ENCODE peak calls at places on chromosomes 16 and 17, in seven cellular contexts. U is Peyer's patch; A is mammary epithelial cell; K is heart left ventricle; C is PC-9; O is CD8-positive, alpha-beta memory T cell; V is H9. B is an unnamed sample. For H3K4me1 and H3K9me3, the result is how much of the 10 kb centered on the place peaks cover.

GRCh38 chr16:20359997-20360396 is 7.5 kb upstream of the UMOD start:
- DNase-seq in U (no peak), A (no peak), K (no peak), C (no peak), O (no peak), V (peak), B (no peak)

GRCh38 chr16:87295259-87295658 is 21.9 kb downstream of the C16orf95 start:
- DNase-seq in U (no peak), A (peak), K (no peak), C (peak), O (no peak), V (no peak), B (no peak)

GRCh38 chr16:1089439-1089821 is 6.6 kb downstream of the C1QTNF8 start:
- DNase-seq in U (no peak), A (no peak), K (no peak), C (no peak), O (no peak), V (no peak), B (peak)

GRCh38 chr17:73628642-73629552 is 15.3 kb downstream of the SDK2 start:
- DNase-seq in U (no peak), A (peak), K (peak), C (no peak), O (no peak), V (no peak), B (no peak)

GRCh38 chr16:58862334-58863024 is 128.4 kb upstream of the GOT2 start:
- DNase-seq in U (no peak), A (no peak), K (no peak), C (no peak), O (no peak), V (peak), B (no peak)

GRCh38 chr17:38693700-38694329 is 11.3 kb upstream of the MLLT6 start:
- DNase-seq in U (peak), A (no peak), K (peak), C (no peak), O (no peak), V (peak), B (peak)

GRCh38 chr16:3101018-3101840 is 2.1 kb upstream of the ZSCAN10 start:
- DNase-seq in U (peak), A (no peak), K (no peak), C (no peak), O (no peak), V (peak), B (no peak)

GRCh38 chr17:73585583-73585982 is 58.7 kb downstream of the SDK2 start:
- DNase-seq in U (no peak), A (no peak), K (no peak), C (no peak), O (no peak), V (peak), B (no peak)

GRCh38 chr16:24070851-24071250 is 185.3 kb upstream of the CACNG3 start:
- DNase-seq in U (no peak), A (peak), K (no peak), C (no peak), O (no peak), V (peak), B (no peak)

GRCh38 chr16:27526169-27526568 is 23.5 kb downstream of the GTF3C1 start:
- DNase-seq in U (no peak), A (no peak), K (peak), C (no peak), O (no peak), V (no peak), B (peak)

GRCh38 chr16:58366247-58367031 is 25.8 kb upstream of the GINS3 start:
- DNase-seq in U (no peak), A (peak), K (no peak), C (peak), O (no peak), V (no peak), B (no peak)

GRCh38 chr16:1960665-1961630 is 1.6 kb downstream of the NDUFB10 start:
- DNase-seq in U (no peak), A (peak), K (no peak), C (peak), O (no peak), V (peak), B (peak)

GRCh38 chr17:73533801-73534574 is 110.3 kb downstream of the SDK2 start:
- DNase-seq in U (no peak), A (no peak), K (peak), C (no peak), O (no peak), V (peak), B (peak)

GRCh38 chr16:83713597-83713996 is 94.2 kb upstream of the HSBP1 start:
- DNase-seq in U (no peak), A (no peak), K (no peak), C (no peak), O (no peak), V (no peak), B (no peak)

GRCh38 chr17:58528443-58528842 is 14.0 kb upstream of the MTMR4 start:
- DNase-seq in U (no peak), A (no peak), K (no peak), C (no peak), O (no peak), V (no peak), B (no peak)

GRCh38 chr17:68033636-68034451 is 1.7 kb upstream of the KPNA2 start:
- DNase-seq in U (no peak), A (no peak), K (no peak), C (peak), O (no peak), V (peak), B (no peak)
- H3K4me1 ChIP-seq in U (under half), A (under half), K (under half), C (under half), O (under half), V (under half), B (under half)

DNA sequence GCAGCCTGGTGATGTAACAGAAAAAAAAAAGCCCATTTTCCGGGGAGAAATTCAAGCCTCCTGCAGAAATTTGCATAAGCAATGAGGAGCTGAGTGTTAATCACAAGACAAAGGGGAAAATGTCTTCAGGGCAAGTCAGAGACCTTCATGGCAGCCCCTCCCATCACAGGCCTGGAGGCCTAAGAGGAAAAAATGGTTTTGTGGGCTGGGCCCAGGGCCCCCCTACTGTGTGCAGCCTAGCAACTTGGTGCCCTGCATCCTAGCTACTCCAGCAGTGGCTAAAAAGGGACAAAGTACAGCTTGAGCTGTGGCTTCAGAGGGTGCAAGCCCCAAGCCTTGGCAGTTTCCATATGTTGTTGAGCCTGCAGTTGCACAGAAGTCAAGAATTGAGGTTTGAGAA is 49.7 kb downstream of the AHSP start:
- DNase-seq in U (no peak), A (no peak), K (no peak), C (no peak), O (no peak), V (no peak), B (no peak)
- H3K9me3 ChIP-seq in U (under half), A (under half), K (under half), C (under half), O (under half), V (under half), B (under half)

GRCh38 chr17:49404371-49404770 is 10.3 kb downstream of the PHB1 start:
- DNase-seq in U (peak), A (no peak), K (no peak), C (no peak), O (peak), V (no peak), B (no peak)

GRCh38 chr17:49401971-49402491 is 12.7 kb downstream of the PHB1 start:
- DNase-seq in U (no peak), A (no peak), K (no peak), C (no peak), O (no peak), V (no peak), B (no peak)

GRCh38 chr17:49404906-49405305 is 9.8 kb downstream of the PHB1 start:
- DNase-seq in U (no peak), A (no peak), K (no peak), C (no peak), O (no peak), V (no peak), B (no peak)

GRCh38 chr17:49402706-49403105 is 12.0 kb downstream of the PHB1 start:
- DNase-seq in U (no peak), A (no peak), K (no peak), C (no peak), O (no peak), V (no peak), B (no peak)

GRCh38 chr17:49403514-49404289 is 11.0 kb downstream of the PHB1 start:
- DNase-seq in U (peak), A (no peak), K (no peak), C (no peak), O (no peak), V (no peak), B (no peak)
- H3K27ac ChIP-seq in U (peak), A (no peak), K (no peak), C (no peak), O (peak), V (no peak), B (no peak)

GRCh38 chr17:49437696-49438438 is 23.2 kb upstream of the PHB1 start:
- DNase-seq in U (no peak), A (no peak), K (no peak), C (no peak), O (no peak), V (peak), B (no peak)

GRCh38 chr17:49439305-49439672 is 24.6 kb upstream of the PHB1 start:
- DNase-seq in U (no peak), A (no peak), K (no peak), C (no peak), O (no peak), V (no peak), B (no peak)

GRCh38 chr17:49439673-49440571 is 25.2 kb upstream of the PHB1 start:
- DNase-seq in U (no peak), A (no peak), K (no peak), C (no peak), O (no peak), V (peak), B (no peak)

GRCh38 chr17:49438439-49438861 is 23.8 kb upstream of the PHB1 start:
- DNase-seq in U (no peak), A (no peak), K (no peak), C (no peak), O (no peak), V (peak), B (no peak)

DNA sequence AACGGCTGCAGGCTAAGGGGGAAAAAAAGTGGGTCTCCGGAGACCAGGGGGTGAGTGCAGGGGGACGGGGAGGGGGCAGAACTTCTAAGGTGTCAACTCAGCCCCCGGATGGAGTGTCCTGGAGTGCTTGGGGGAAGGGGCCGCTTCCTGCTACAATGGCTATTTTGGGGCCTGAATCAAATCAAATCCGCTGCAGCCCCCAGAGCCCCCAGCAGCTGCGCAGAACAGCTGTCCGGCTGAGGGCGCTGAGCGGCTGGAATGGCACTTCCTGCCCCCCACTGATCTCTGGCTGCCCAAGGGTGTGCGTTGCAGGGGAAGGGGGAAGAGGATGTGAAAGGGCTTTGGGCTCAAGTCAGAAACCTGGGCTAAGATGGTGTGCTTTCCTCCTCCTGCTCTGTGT is 24.2 kb upstream of the PHB1 start:
- DNase-seq in U (no peak), A (no peak), K (no peak), C (no peak), O (no peak), V (peak), B (no peak)
- H3K4me1 ChIP-seq in U (under half), A (under half), K (under half), C (under half), O (under half), V (under half), B (under half)

GRCh38 chr16:55756963-55757362 is 75.9 kb downstream of the CES1 start:
- DNase-seq in U (no peak), A (no peak), K (no peak), C (no peak), O (no peak), V (no peak), B (no peak)
- H3K9me3 ChIP-seq in U (under half), A (under half), K (under half), C (under half), O (under half), V (under half), B (under half)

DNA sequence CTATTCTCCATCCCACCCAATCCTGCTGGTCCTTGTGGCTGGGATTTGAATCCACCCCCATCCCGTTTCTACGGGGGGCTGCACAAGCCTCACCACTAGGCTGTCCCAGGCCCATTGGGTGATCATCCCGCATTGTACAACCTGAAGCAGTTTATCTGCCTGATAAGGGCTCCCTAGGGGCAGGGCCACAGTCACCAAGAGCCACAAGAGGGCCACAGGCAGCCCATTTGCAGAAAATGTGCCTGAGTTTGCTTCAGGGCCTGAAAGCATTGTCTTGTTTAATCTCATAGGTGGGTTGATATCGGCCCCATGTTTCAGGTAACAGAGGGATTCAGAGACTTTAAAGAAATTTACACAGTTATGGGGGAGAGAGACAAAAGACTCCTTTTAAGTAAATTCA is 245.0 kb downstream of the CPPED1 start:
- DNase-seq in U (no peak), A (no peak), K (peak), C (no peak), O (no peak), V (no peak), B (no peak)
- H3K27ac ChIP-seq in U (no peak), A (no peak), K (no peak), C (no peak), O (no peak), V (no peak), B (no peak)

DNA sequence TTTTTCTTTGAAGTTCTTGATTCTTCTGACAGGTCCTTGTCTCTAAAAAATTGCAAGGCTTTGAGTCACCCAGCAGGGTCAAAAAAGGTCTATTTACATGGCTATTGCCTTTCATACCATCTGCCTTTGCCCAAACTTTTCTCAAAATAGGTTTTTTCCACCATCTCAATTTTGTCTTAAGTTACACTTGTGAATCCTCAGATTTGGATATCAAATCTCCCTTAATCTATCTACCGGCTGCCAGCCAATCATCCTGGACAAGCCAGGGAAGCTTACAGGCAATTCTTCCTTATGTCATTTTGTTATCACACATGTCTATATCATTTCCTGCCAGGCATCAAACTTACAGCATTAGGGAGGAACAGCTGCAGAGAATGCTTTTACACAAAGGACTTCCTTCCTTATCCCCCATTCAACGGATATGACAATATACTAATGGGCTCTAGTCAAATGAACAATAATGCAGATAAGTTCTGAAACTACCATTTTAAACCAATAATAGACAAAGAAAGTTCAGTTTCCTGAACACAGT is 104.1 kb upstream of the CORO6 start:
- DNase-seq in U (no peak), A (no peak), K (no peak), C (no peak), O (no peak), V (no peak), B (no peak)
- H3K4me1 ChIP-seq in U (under half), A (under half), K (half or more), C (under half), O (half or more), V (under half), B (under half)

DNA sequence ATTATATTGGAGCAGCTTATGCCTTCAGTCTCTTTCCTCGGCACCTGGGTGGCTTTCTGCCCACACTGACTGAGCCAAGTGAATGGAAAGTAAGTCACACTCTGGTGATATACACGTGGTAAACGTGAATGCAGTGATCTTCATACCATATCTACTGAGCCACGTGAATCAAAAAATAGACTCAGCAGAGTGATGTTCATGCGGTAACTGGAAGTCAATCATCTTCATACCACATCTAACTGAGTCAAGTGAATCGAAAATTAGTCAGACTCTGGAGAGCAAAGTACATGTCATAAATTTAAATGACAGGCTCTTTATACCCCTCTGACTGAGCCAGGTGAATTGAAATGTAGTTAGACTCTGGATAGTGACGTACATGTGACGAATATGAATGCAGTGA is 47.1 kb upstream of the ARL4D start:
- DNase-seq in U (no peak), A (no peak), K (no peak), C (no peak), O (no peak), V (no peak), B (no peak)
- H3K9me3 ChIP-seq in U (under half), A (under half), K (under half), C (under half), O (under half), V (under half), B (under half)

GRCh38 chr17:76243826-76244679 is 3.8 kb upstream of the RNF157 start:
- DNase-seq in U (no peak), A (no peak), K (no peak), C (no peak), O (no peak), V (no peak), B (no peak)

GRCh38 chr17:76241205-76241539 is 879 bp upstream of the RNF157 start:
- DNase-seq in U (no peak), A (no peak), K (no peak), C (no peak), O (no peak), V (no peak), B (no peak)

GRCh38 chr17:76240461-76241204 is at the start of gene RNF157:
- DNase-seq in U (peak), A (no peak), K (peak), C (no peak), O (peak), V (peak), B (peak)

GRCh38 chr17:76239538-76240274 is 587 bp downstream of the RNF157 start:
- DNase-seq in U (no peak), A (no peak), K (no peak), C (no peak), O (no peak), V (peak), B (peak)

DNA sequence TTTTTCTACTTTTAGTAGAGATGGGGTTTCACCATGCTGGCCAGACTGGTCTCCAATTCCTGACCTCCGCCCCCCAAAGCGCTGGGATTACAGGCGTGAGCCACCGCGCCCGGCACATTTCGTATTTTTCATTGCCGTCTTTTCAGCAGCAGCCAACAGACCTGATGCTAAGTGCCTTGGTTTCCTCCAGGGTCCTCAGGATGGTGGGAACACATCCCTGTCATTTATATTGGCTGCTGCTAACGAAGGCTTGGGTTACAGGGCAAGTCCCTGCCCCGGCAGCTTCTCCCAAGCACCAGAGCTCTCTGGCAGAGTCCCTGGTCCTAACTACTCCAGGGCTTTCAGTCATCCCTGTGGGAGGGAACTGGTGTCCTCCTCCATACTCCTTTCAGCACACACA is 1.5 kb upstream of the RNF157 start:
- DNase-seq in U (no peak), A (no peak), K (no peak), C (no peak), O (no peak), V (no peak), B (no peak)
- H3K27ac ChIP-seq in U (no peak), A (no peak), K (no peak), C (no peak), O (peak), V (no peak), B (no peak)

DNA sequence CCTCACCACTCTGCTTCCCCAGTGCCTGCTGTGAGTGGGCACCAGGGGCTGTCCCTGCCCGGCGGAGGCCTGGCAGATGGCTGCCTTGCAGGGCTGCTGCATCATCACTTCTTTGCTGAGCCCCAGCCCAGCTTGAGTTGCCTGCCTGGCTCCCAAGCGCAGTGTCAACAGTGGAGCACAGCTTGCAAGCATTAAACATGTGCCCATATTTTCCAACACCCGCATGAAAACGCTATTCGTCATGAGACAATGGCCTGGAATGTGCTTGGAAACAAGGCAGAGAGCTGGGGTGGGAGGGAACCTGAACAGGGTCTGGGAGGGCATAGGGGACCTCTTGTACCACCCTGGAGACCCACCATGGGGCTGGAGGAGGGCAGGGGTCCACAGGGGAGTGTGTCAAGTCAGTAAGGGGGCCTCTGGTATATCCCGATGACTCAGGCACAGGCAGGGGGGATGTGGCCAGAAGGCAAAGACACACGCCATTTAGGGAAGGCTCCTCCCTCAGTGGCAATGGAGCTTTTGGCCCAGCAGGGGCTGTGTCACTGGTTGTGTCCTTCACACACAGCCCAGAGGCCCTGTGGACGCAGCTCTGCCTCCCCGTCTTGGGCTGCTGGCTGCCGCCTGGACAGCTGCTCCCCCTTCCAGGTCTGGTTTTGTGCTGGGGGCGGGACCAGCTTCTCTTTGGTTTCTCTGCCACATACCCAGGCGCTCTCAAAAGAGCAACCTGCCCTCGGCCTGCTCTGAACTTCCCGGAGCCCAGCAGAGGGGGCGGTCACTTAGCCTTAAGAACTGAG is 17.4 kb upstream of the MTSS2 start:
- DNase-seq in U (no peak), A (no peak), K (no peak), C (no peak), O (no peak), V (peak), B (peak)
- H3K4me1 ChIP-seq in U (under half), A (half or more), K (half or more), C (under half), O (under half), V (under half), B (under half)